ENCODE peak calls at places on chromosomes 12 and 14, in four cellular contexts. S, N, M and C are unnamed samples.

GRCh38 chr14:101502761-101503392 is 58.4 kb upstream of the DIO3 start:
- DNase-seq in N (no peak), M (no peak), S (no peak), C (no peak)

GRCh38 chr14:24605435-24606190 is 3.9 kb downstream of the GZMH start:
- DNase-seq in S (peak), M (no peak), N (peak), C (peak)

GRCh38 chr12:90499793-90500192 is 455.2 kb downstream of the CCER1 start:
- DNase-seq in M (no peak), S (no peak), N (no peak), C (no peak)

GRCh38 chr12:69821441-69822204 is 3.4 kb upstream of the MYRFL start:
- DNase-seq in M (peak), S (no peak), N (no peak), C (peak)

GRCh38 chr12:106960443-106960842 is 4.7 kb downstream of the TMEM263 start:
- DNase-seq in N (no peak), S (no peak), M (no peak), C (no peak)

GRCh38 chr14:68141531-68142088 is 322.0 kb downstream of the RAD51B start:
- DNase-seq in N (no peak), S (no peak), M (no peak), C (peak)

GRCh38 chr12:8032242-8033152 is at the start of gene FOXJ2:
- DNase-seq in M (no peak), N (peak), S (peak), C (peak)

GRCh38 chr14:23345987-23346692 is 6.5 kb downstream of the SLC22A17 start:
- DNase-seq in M (no peak), S (no peak), N (no peak), C (no peak)

GRCh38 chr12:72236071-72236705 is 36.0 kb upstream of the TRHDE start:
- DNase-seq in N (no peak), M (no peak), S (no peak), C (no peak)

GRCh38 chr14:92040431-92041040 is 677 bp upstream of the TRIP11 start:
- DNase-seq in S (no peak), M (no peak), N (peak), C (peak)

GRCh38 chr14:90999299-90999698 is 61.1 kb downstream of the RPS6KA5 start:
- DNase-seq in S (no peak), M (no peak), N (no peak), C (no peak)